ENCODE peak calls at places on chromosomes 2 and 18, in ten cellular contexts. B, F, K, U, X, J, Q, E, H and T are unnamed samples.

GRCh38 chr2:56671973-56672569 is 488.3 kb downstream of the CCDC85A start:
- DNase-seq in B (no peak), F (no peak), K (no peak), U (no peak), X (peak), J (no peak), Q (peak), E (no peak), H (peak), T (no peak)

GRCh38 chr2:62724886-62725711 is 19.6 kb downstream of the EHBP1 start:
- DNase-seq in B (no peak), F (peak), K (no peak), U (no peak), X (no peak), J (peak), Q (peak), E (no peak), H (peak), T (no peak)

GRCh38 chr18:9694952-9695495 is 13.1 kb upstream of the RAB31 start:
- DNase-seq in B (no peak), F (no peak), K (peak), U (no peak), X (no peak), J (no peak), Q (no peak), E (no peak), H (no peak), T (no peak)

GRCh38 chr18:44474596-44474995 is 206.1 kb upstream of the SETBP1 start:
- DNase-seq in B (no peak), F (no peak), K (no peak), U (no peak), X (no peak), J (no peak), Q (no peak), E (no peak), H (no peak), T (no peak)

GRCh38 chr2:228731517-228731916 is 539.6 kb downstream of the PID1 start:
- DNase-seq in B (no peak), F (no peak), K (no peak), U (no peak), X (no peak), J (no peak), Q (peak), E (no peak), H (peak), T (no peak)

GRCh38 chr18:72700961-72701710 is 157.0 kb upstream of the CBLN2 start:
- DNase-seq in B (no peak), F (no peak), K (peak), U (no peak), X (no peak), J (no peak), Q (peak), E (no peak), H (peak), T (no peak)

GRCh38 chr2:23620841-23621341 is 235.9 kb downstream of the KLHL29 start:
- DNase-seq in B (no peak), F (no peak), K (no peak), U (no peak), X (no peak), J (no peak), Q (no peak), E (no peak), H (no peak), T (no peak)

GRCh38 chr18:59388180-59388579 is 29.1 kb upstream of the LMAN1 start:
- DNase-seq in B (no peak), F (no peak), K (peak), U (no peak), X (no peak), J (no peak), Q (no peak), E (no peak), H (no peak), T (no peak)

GRCh38 chr2:127254386-127254981 is 34.4 kb upstream of the CYP27C1 start:
- DNase-seq in B (no peak), F (no peak), K (no peak), U (no peak), X (no peak), J (no peak), Q (no peak), E (no peak), H (peak), T (no peak)